ENCODE peak calls at places on chromosomes 4 and X, in nine cellular contexts. C is left ventricle myocardium inferior, E is thoracic aorta, B is tibial artery, P is transverse colon, D is hepatocyte, I is body of pancreas, R is right lobe of liver, K is suprapubic skin. J is an unnamed sample. For H3K36me3, the result is how much of the 10 kb centered on the place peaks cover.

GRCh38 chrX:69597399-69597798 is 18.5 kb upstream of the EDA start:
- DNase-seq in C (no peak), E (no peak), B (no peak), P (no peak), D (no peak), I (no peak), R (no peak), K (no peak), J (no peak)

GRCh38 chr4:137180349-137180748 is 351.9 kb downstream of the PCDH18 start:
- DNase-seq in C (no peak), E (no peak), B (no peak), P (no peak), D (no peak), I (no peak), R (no peak), K (no peak), J (no peak)

GRCh38 chr4:143700420-143701352 is at the start of gene FREM3:
- DNase-seq in C (no peak), E (no peak), B (no peak), P (no peak), D (peak), I (no peak), R (no peak), K (no peak), J (peak)

GRCh38 chr4:22500831-22501714 is 14.8 kb downstream of the ADGRA3 start:
- DNase-seq in C (no peak), E (no peak), B (no peak), P (peak), D (peak), I (peak), R (no peak), K (no peak), J (no peak)

GRCh38 chr4:119040711-119041185 is 94.9 kb upstream of the MYOZ2 start:
- DNase-seq in C (no peak), E (no peak), B (no peak), P (no peak), D (no peak), I (no peak), R (no peak), K (no peak), J (no peak)

GRCh38 chrX:3712080-3712869 is 1.2 kb downstream of the PRKX start:
- DNase-seq in C (no peak), E (no peak), B (peak), P (peak), D (peak), I (no peak), R (no peak), K (no peak), J (no peak)

GRCh38 chr4:87806520-87806919 is 7.2 kb downstream of the IBSP start:
- DNase-seq in C (no peak), E (no peak), B (no peak), P (no peak), D (no peak), I (no peak), R (no peak), K (no peak), J (no peak)

GRCh38 chrX:15930585-15930984 is 76.0 kb upstream of the AP1S2 start:
- DNase-seq in C (no peak), E (no peak), B (no peak), P (no peak), D (peak), I (no peak), R (no peak), K (no peak), J (no peak)

GRCh38 chrX:17192111-17192510 is 182.9 kb upstream of the NHS start:
- DNase-seq in C (no peak), E (no peak), B (no peak), P (no peak), D (no peak), I (no peak), R (no peak), K (no peak), J (no peak)

GRCh38 chr4:9704551-9705332 is 76.7 kb upstream of the DRD5 start:
- DNase-seq in C (no peak), E (no peak), B (no peak), P (peak), D (no peak), I (no peak), R (no peak), K (no peak), J (no peak)

GRCh38 chr4:66357316-66357715 is 687.0 kb upstream of the EPHA5 start:
- DNase-seq in C (no peak), E (no peak), B (no peak), P (no peak), D (no peak), I (no peak), R (no peak), K (no peak), J (no peak)

GRCh38 chrX:75784689-75785491 is at the start of gene MAGEE2:
- DNase-seq in C (peak), E (no peak), B (no peak), P (no peak), D (no peak), I (no peak), R (no peak), K (no peak), J (no peak)

GRCh38 chr4:8738471-8738931 is 133.1 kb downstream of the HMX1 start:
- DNase-seq in C (no peak), E (no peak), B (no peak), P (no peak), D (no peak), I (no peak), R (peak), K (no peak), J (no peak)

GRCh38 chr4:118989098-118990080 is 100.7 kb downstream of the SYNPO2 start:
- DNase-seq in C (no peak), E (no peak), B (no peak), P (no peak), D (no peak), I (no peak), R (no peak), K (no peak), J (no peak)

GRCh38 chrX:142873214-142873613 is 152.5 kb upstream of the SPANXN4 start:
- DNase-seq in C (no peak), E (no peak), B (no peak), P (no peak), D (no peak), I (no peak), R (no peak), K (no peak), J (no peak)

GRCh38 chrX:121876316-121876715 is 828.9 kb downstream of the GLUD2 start:
- DNase-seq in C (no peak), E (no peak), B (no peak), P (no peak), D (no peak), I (no peak), R (no peak), K (no peak), J (no peak)

GRCh38 chr4:154029171-154029570 is 240.3 kb upstream of the SFRP2 start:
- DNase-seq in C (no peak), E (no peak), B (no peak), P (no peak), D (no peak), I (no peak), R (no peak), K (no peak), J (no peak)

GRCh38 chrX:320126-320783 is 1.7 kb upstream of the GTPBP6 start:
- DNase-seq in C (peak), E (no peak), B (peak), P (peak), D (no peak), I (peak), R (peak), K (peak), J (peak)

GRCh38 chrX:133068461-133068860 is 28.4 kb downstream of the USP26 start:
- DNase-seq in C (no peak), E (no peak), B (no peak), P (no peak), D (no peak), I (no peak), R (no peak), K (no peak), J (no peak)

GRCh38 chr4:186074189-186074588 is 5.2 kb downstream of the TLR3 start:
- DNase-seq in C (no peak), E (no peak), B (no peak), P (no peak), D (no peak), I (no peak), R (no peak), K (no peak), J (peak)

GRCh38 chr4:101753702-101754101 is 36.8 kb upstream of the BANK1 start:
- DNase-seq in C (no peak), E (no peak), B (no peak), P (no peak), D (no peak), I (no peak), R (no peak), K (no peak), J (no peak)

GRCh38 chr4:82623284-82623683 is 61.5 kb upstream of the TMEM150C start:
- DNase-seq in C (no peak), E (no peak), B (no peak), P (no peak), D (no peak), I (no peak), R (no peak), K (no peak), J (no peak)

GRCh38 chr4:138406881-138407280 is 164.7 kb upstream of the SLC7A11 start:
- DNase-seq in C (no peak), E (no peak), B (no peak), P (no peak), D (no peak), I (no peak), R (no peak), K (no peak), J (no peak)

GRCh38 chr4:87356832-87357526 is 34.0 kb downstream of the HSD17B11 start:
- DNase-seq in C (no peak), E (no peak), B (no peak), P (no peak), D (no peak), I (no peak), R (no peak), K (no peak), J (no peak)

GRCh38 chr4:7322166-7322991 is 112.4 kb downstream of the PSAPL1 start:
- DNase-seq in C (peak), E (no peak), B (no peak), P (no peak), D (peak), I (no peak), R (no peak), K (no peak), J (no peak)

GRCh38 chrX:38898261-38898660 is 97.0 kb downstream of the MID1IP1 start:
- DNase-seq in C (no peak), E (no peak), B (no peak), P (no peak), D (no peak), I (no peak), R (no peak), K (no peak), J (no peak)

GRCh38 chr4:23022032-23022431 is 329.3 kb downstream of the GBA3 start:
- DNase-seq in C (no peak), E (no peak), B (no peak), P (no peak), D (peak), I (no peak), R (no peak), K (no peak), J (no peak)

GRCh38 chrX:39247536-39247935 is 446.3 kb downstream of the MID1IP1 start:
- DNase-seq in C (no peak), E (no peak), B (no peak), P (no peak), D (no peak), I (no peak), R (no peak), K (no peak), J (no peak)

GRCh38 chrX:138191998-138192397 is 519.5 kb downstream of the FGF13 start:
- DNase-seq in C (no peak), E (no peak), B (no peak), P (no peak), D (peak), I (no peak), R (no peak), K (no peak), J (no peak)

GRCh38 chrX:40964633-40965586 is 120.3 kb upstream of the USP9X start:
- DNase-seq in C (no peak), E (no peak), B (no peak), P (no peak), D (no peak), I (no peak), R (no peak), K (no peak), J (no peak)

GRCh38 chr4:7620814-7621176 is 186.1 kb upstream of the PSAPL1 start:
- DNase-seq in C (no peak), E (no peak), B (no peak), P (no peak), D (no peak), I (no peak), R (no peak), K (no peak), J (no peak)

GRCh38 chrX:115437841-115438240 is 123.1 kb upstream of the PLS3 start:
- DNase-seq in C (no peak), E (no peak), B (no peak), P (no peak), D (no peak), I (no peak), R (peak), K (no peak), J (no peak)

GRCh38 chr4:2691313-2691712 is 64.8 kb downstream of the TNIP2 start:
- DNase-seq in C (no peak), E (no peak), B (no peak), P (no peak), D (no peak), I (no peak), R (no peak), K (no peak), J (no peak)

GRCh38 chr4:94758141-94758699 is 465 bp downstream of the BMPR1B start:
- DNase-seq in C (no peak), E (no peak), B (peak), P (peak), D (peak), I (peak), R (peak), K (no peak), J (no peak)

GRCh38 chrX:38215141-38215540 is 5.5 kb downstream of the SRPX start:
- DNase-seq in C (no peak), E (no peak), B (no peak), P (no peak), D (no peak), I (no peak), R (no peak), K (no peak), J (no peak)

GRCh38 chr4:153781717-153782416 is 7.0 kb downstream of the SFRP2 start:
- DNase-seq in C (no peak), E (no peak), B (no peak), P (no peak), D (no peak), I (no peak), R (no peak), K (no peak), J (no peak)

GRCh38 chr4:23945521-23946017 is 55.7 kb upstream of the PPARGC1A start:
- DNase-seq in C (no peak), E (no peak), B (peak), P (peak), D (peak), I (peak), R (no peak), K (peak), J (peak)

GRCh38 chr4:20327808-20328207 is 76.1 kb downstream of the SLIT2 start:
- DNase-seq in C (no peak), E (no peak), B (no peak), P (no peak), D (no peak), I (no peak), R (no peak), K (no peak), J (no peak)

GRCh38 chrX:15674514-15674898 is 9.9 kb upstream of the CLTRN start:
- DNase-seq in C (peak), E (peak), B (peak), P (peak), D (peak), I (peak), R (peak), K (peak), J (peak)

DNA sequence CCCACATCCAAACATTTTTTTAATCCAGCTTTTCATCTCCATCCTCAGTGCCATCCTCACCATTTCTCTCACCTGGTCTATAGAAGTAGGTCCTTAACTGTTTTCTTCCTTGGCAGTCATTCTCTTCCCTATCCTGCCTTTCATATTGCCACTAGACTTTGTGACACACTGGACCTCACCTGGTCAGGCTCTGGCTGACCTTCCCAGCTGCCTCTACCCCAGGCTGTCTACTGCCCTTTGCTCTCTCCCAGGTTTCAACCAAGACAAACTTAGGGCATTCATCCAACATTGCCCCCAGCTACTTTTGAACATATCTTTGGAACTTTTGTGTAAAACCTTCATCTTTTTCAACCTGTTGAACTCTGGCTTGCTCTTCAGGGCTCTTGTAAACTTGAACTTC is 39.8 kb downstream of the TRAPPC11 start:
- DNase-seq in C (no peak), E (no peak), B (no peak), P (no peak), D (no peak), I (no peak), R (peak), K (no peak), J (no peak)
- H3K36me3 ChIP-seq in C (half or more), E (half or more), B (half or more), P (under half), D (under half), I (under half), R (under half), K (half or more), J (under half)

DNA sequence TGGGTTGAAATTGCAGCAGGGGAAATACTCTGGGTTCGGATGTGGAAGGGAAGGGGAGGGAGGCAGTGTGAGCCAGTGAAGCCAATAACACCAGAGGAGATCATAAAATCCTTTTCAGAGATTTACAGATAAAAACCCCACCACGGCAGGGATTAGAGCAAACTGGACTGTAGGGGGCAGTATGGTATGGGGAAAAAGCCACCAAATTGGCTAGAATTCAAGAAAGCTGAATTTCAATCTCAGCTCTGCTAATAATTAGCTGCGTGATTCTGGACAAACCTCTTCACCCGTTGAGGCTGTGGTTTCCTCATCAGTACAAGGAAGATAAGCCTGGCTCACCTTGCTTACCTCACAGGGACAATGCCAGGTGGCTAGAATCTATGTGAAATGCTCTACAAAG is 108.1 kb downstream of the ATG4A start:
- DNase-seq in C (no peak), E (no peak), B (no peak), P (no peak), D (peak), I (no peak), R (no peak), K (no peak), J (no peak)
- TF ChIP-seq CTCF in C (peak), E (peak), B (peak), P (peak), D (peak), I (peak), R (peak), K (no peak), J (peak)

DNA sequence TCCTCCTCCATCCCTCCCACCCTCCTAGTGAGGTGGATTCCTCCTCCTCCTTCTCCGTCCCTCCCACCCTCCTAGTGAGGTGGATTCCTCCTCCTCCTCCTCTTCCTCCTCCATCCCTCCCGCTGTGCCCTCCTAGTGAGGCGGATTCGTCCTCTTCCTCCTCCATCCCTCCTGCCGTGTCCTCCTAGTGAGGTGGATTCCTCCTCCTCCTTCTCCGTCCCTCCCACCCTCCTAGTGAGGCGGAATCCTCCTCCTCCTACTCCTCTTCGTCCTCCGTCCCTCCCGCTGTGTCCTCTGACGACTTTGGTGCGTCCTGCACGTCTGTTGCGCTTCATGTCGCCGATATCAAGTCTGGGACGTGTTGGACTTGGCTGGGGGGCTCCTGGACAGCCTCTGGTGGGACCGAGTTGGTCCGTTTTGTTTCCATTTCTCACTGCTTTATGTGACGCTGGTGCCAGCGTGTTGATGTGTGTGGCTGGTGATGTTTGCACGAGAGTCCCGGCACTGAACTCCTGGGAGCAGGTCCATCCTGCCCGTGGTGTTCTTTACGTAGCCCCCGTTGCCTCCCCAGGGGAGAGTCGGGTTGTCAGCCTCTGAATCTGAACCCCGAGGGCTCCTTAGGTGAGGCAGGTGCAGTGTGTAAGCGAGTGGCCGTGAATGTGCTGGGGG is 5.4 kb downstream of the AKAP17A start:
- DNase-seq in C (no peak), E (no peak), B (no peak), P (no peak), D (no peak), I (no peak), R (no peak), K (no peak), J (peak)
- H3K36me3 ChIP-seq in C (half or more), E (half or more), B (half or more), P (under half), D (under half), I (half or more), R (half or more), K (half or more), J (under half)

GRCh38 chrX:149831473-149831872 is 49.5 kb upstream of the MAGEA8 start:
- DNase-seq in C (no peak), E (no peak), B (no peak), P (no peak), D (no peak), I (no peak), R (no peak), K (no peak), J (no peak)
- TF ChIP-seq CTCF in C (no peak), E (no peak), B (no peak), P (no peak), D (no peak), I (no peak), R (no peak), K (no peak), J (no peak)

GRCh38 chr4:159757471-159757870 is 654.6 kb downstream of the RAPGEF2 start:
- DNase-seq in C (no peak), E (no peak), B (no peak), P (no peak), D (no peak), I (no peak), R (no peak), K (no peak), J (no peak)
- H3K36me3 ChIP-seq in C (under half), E (under half), B (under half), P (under half), D (under half), I (under half), R (under half), K (under half), J (under half)

GRCh38 chrX:63930140-63930539 is 145.1 kb upstream of the ARHGEF9 start:
- DNase-seq in C (no peak), E (no peak), B (no peak), P (no peak), D (no peak), I (peak), R (no peak), K (no peak), J (no peak)
- TF ChIP-seq CTCF in C (peak), E (no peak), B (no peak), P (no peak), D (peak), I (peak), R (peak), K (no peak), J (no peak)

DNA sequence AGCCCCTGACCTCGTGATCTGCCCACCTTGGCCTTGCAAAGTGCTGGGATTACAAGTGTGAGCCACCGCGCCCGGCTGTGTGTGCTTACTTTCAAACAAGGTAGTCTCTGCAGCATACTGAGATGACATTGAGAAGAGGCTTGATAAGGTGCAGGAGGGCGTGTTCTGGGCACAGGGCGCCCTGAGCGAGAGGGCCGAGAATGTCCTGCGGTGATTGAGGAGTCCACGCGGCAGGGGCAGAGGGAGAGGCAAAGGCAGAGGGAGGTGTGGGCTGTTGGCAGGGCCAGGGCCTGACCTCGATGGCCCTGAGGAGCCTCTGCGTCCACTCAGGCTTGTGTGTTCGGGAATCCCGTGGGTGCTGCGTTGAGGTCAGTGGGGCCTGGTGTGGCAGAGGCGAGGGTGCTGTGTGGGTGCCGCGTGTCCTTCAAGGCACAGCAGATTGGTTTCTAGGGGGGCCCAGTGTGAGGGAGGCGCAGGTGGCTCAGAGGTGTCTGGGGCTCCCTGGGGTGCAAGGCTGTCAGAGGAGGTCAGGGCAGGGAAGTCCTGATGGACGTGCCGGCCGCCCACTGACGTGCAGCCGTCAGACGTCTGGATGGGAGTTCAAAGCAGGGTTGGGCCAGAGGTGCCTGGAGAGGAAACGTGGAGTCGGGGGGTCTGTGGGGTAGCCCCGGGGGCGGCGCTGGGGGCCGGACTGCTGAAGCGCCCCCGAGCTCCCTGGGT is 12.1 kb downstream of the PCGF3 start:
- DNase-seq in C (no peak), E (no peak), B (no peak), P (no peak), D (no peak), I (no peak), R (no peak), K (no peak), J (no peak)
- H3K36me3 ChIP-seq in C (under half), E (under half), B (under half), P (under half), D (under half), I (under half), R (under half), K (under half), J (under half)

GRCh38 chr4:168631241-168632151 is 134.6 kb downstream of the PALLD start:
- DNase-seq in C (peak), E (no peak), B (peak), P (peak), D (peak), I (peak), R (peak), K (peak), J (peak)
- TF ChIP-seq CTCF in C (peak), E (peak), B (peak), P (peak), D (peak), I (peak), R (peak), K (peak), J (peak)

J was measured in left lung.